ENCODE peak calls at places on chromosomes 1 and 21, in eight cellular contexts. S, D, F, W, U, K, Z and I are unnamed samples. For H3K36me3, the result is how much of the 10 kb centered on the place peaks cover.

GRCh38 chr1:213423041-213423440 is 372.0 kb downstream of the RPS6KC1 start:
- DNase-seq in W (no peak), Z (no peak), U (no peak), K (no peak), F (no peak), D (no peak), S (no peak), I (no peak)

GRCh38 chr21:37231247-37231645 is 35.9 kb downstream of the VPS26C start:
- DNase-seq in W (peak), F (no peak), K (no peak), Z (no peak), D (no peak), S (no peak), U (no peak), I (no peak)

GRCh38 chr1:208120426-208120790 is 123.8 kb downstream of the PLXNA2 start:
- DNase-seq in D (no peak), S (no peak), F (no peak), U (no peak), W (no peak), Z (no peak), K (no peak), I (no peak)

GRCh38 chr1:6423321-6423999 is 1.1 kb upstream of the ESPN start:
- DNase-seq in S (no peak), U (peak), W (peak), D (peak), F (no peak), K (no peak), Z (no peak), I (no peak)

GRCh38 chr1:119966020-119966419 is 69.7 kb upstream of the ADAM30 start:
- DNase-seq in W (no peak), F (no peak), K (no peak), D (no peak), S (no peak), U (no peak), Z (peak), I (no peak)

GRCh38 chr1:226687476-226687875 is 51.6 kb downstream of the ITPKB start:
- DNase-seq in K (no peak), W (no peak), S (no peak), Z (no peak), F (no peak), U (no peak), D (no peak), I (no peak)

GRCh38 chr1:206715552-206716518 is 31.1 kb downstream of the MAPKAPK2 start:
- DNase-seq in U (no peak), K (no peak), W (no peak), S (no peak), D (no peak), F (no peak), Z (no peak), I (no peak)

GRCh38 chr1:200301152-200301551 is 108.7 kb downstream of the ZNF281 start:
- DNase-seq in S (no peak), W (no peak), U (no peak), D (no peak), F (no peak), K (no peak), Z (no peak), I (no peak)

GRCh38 chr21:30240661-30241060 is 24.8 kb upstream of the CLDN8 start:
- DNase-seq in Z (no peak), D (no peak), K (no peak), W (no peak), F (no peak), U (no peak), S (no peak), I (no peak)

GRCh38 chr1:23528245-23528978 is 2.6 kb downstream of the E2F2 start:
- DNase-seq in Z (peak), U (no peak), S (peak), K (peak), W (peak), D (peak), F (no peak), I (no peak)

GRCh38 chr1:216596298-216596947 is 126.8 kb downstream of the ESRRG start:
- DNase-seq in D (no peak), U (peak), Z (no peak), S (no peak), W (no peak), F (no peak), K (no peak), I (no peak)

GRCh38 chr21:22174746-22175145 is 1176.5 kb downstream of the NCAM2 start:
- DNase-seq in Z (no peak), S (no peak), W (no peak), D (no peak), K (no peak), U (no peak), F (no peak), I (no peak)

GRCh38 chr1:11655263-11656079 is 794 bp downstream of the FBXO44 start:
- DNase-seq in W (no peak), K (no peak), S (no peak), U (peak), F (no peak), D (no peak), Z (no peak), I (no peak)

GRCh38 chr1:24289937-24290595 is 29.1 kb upstream of the GRHL3 start:
- DNase-seq in Z (peak), S (peak), F (no peak), W (peak), D (peak), U (no peak), K (peak), I (no peak)

GRCh38 chr1:181310560-181310959 is 172.8 kb upstream of the CACNA1E start:
- DNase-seq in W (no peak), S (no peak), K (no peak), D (no peak), F (no peak), Z (no peak), U (no peak), I (no peak)

GRCh38 chr1:118381197-118381596 is 196.2 kb upstream of the SPAG17 start:
- DNase-seq in W (no peak), U (no peak), Z (no peak), F (no peak), S (no peak), D (no peak), K (no peak), I (no peak)

GRCh38 chr1:201223852-201224670 is 33.4 kb downstream of the IGFN1 start:
- DNase-seq in Z (no peak), U (no peak), S (no peak), D (no peak), F (no peak), W (peak), K (no peak), I (no peak)

GRCh38 chr1:193157360-193157759 is 29.1 kb downstream of the B3GALT2 start:
- DNase-seq in Z (no peak), F (no peak), S (no peak), D (no peak), W (no peak), U (no peak), K (no peak), I (no peak)

GRCh38 chr1:203173156-203173555 is 2.5 kb downstream of the MYBPH start:
- DNase-seq in W (no peak), U (no peak), Z (no peak), D (no peak), F (no peak), S (peak), K (no peak), I (no peak)

GRCh38 chr21:44311108-44311507 is 11.3 kb downstream of the PFKL start:
- DNase-seq in W (no peak), F (no peak), U (no peak), Z (no peak), K (no peak), S (no peak), D (no peak), I (no peak)
- H3K36me3 ChIP-seq in W (under half), F (under half), U (under half), Z (under half), K (under half), S (half or more), D (under half), I (half or more)

DNA sequence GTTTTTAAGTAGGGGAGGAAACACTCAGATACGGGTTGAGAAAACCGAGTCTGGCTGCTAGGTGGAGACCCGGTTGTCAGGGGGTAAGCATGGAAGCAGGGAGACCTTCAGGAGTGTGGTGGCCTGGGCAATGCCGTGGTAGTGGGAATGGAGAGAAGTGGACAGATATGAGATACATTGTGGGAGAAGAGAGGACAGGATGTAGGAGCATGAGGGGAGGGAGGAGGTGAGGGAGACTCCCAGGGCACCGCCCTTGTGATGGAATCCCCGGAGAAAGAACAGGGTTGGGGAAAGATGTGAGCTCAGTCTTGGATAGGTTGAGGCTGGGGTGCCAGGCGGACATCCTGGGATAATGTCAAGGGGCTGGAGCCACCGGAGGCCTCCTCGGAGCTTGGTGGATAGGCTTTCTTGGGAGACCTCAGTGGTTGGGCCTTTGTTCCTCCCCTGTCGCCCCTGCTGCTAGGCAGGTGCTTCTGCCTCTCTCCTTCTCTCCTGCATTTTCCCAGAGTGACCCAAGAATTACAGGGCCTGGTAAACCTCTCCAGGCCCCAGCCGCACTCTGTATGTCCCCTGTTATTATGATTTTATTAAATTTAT is 21.3 kb downstream of the ZNF362 start:
- DNase-seq in F (no peak), Z (no peak), D (no peak), S (peak), U (no peak), W (no peak), K (no peak), I (no peak)
- H3K36me3 ChIP-seq in F (under half), Z (under half), D (under half), S (half or more), U (under half), W (under half), K (under half), I (half or more)

GRCh38 chr1:46690931-46691411 is 19.3 kb downstream of the TEX38 start:
- DNase-seq in F (no peak), W (no peak), U (peak), K (no peak), Z (no peak), D (no peak), S (no peak), I (no peak)
- H3K36me3 ChIP-seq in F (under half), W (half or more), U (under half), K (under half), Z (under half), D (under half), S (half or more), I (half or more)

GRCh38 chr1:36380782-36381181 is 4.9 kb downstream of the STK40 start:
- DNase-seq in D (no peak), F (no peak), U (no peak), K (no peak), S (no peak), W (no peak), Z (no peak), I (no peak)
- H3K36me3 ChIP-seq in D (under half), F (under half), U (under half), K (under half), S (under half), W (under half), Z (under half), I (under half)

DNA sequence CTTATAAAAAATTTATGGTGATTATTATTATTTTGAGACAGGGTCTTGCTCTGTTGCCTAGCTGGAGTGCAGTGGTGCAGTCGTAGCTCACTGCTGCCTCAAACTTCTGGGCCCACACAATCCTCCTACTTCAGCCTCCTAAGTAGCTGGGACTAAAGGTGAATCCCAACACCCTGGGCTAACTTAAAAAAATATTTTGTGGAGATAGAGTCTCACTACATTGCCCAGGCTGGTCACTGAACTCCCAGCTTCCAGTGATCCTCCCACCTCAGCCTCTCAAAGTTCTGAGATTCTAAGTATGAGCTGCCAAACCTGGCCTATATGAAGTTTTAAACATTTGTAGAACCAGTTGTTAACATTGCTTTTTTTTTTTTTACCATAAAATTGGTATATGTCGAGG is 18.2 kb downstream of the NFIA start:
- DNase-seq in D (no peak), Z (no peak), F (no peak), S (no peak), K (no peak), U (no peak), W (no peak), I (no peak)
- H3K36me3 ChIP-seq in D (under half), Z (under half), F (under half), S (under half), K (under half), U (under half), W (under half), I (under half)

DNA sequence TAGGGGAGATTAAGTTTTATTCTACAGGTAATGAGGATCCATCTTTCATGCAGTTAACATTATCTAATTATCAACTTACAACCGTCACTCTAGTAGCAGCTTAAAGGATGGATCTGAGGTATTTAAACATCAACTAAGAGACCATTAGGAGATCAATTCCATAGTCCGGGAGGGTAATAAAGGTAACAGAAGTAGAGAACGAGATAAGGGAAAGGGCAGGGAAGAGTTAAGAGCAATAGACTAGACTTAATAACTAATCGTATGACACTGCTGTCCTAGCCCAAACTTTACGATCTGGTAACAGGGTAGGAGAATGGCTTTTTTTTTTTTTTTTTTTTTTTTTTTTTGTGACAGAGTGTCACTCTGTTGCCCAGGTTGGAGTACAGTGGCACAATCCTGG is 19.5 kb upstream of the CCDC17 start:
- DNase-seq in D (no peak), K (no peak), U (no peak), S (no peak), W (no peak), Z (no peak), F (no peak), I (no peak)
- H3K36me3 ChIP-seq in D (under half), K (under half), U (under half), S (half or more), W (under half), Z (under half), F (under half), I (half or more)

DNA sequence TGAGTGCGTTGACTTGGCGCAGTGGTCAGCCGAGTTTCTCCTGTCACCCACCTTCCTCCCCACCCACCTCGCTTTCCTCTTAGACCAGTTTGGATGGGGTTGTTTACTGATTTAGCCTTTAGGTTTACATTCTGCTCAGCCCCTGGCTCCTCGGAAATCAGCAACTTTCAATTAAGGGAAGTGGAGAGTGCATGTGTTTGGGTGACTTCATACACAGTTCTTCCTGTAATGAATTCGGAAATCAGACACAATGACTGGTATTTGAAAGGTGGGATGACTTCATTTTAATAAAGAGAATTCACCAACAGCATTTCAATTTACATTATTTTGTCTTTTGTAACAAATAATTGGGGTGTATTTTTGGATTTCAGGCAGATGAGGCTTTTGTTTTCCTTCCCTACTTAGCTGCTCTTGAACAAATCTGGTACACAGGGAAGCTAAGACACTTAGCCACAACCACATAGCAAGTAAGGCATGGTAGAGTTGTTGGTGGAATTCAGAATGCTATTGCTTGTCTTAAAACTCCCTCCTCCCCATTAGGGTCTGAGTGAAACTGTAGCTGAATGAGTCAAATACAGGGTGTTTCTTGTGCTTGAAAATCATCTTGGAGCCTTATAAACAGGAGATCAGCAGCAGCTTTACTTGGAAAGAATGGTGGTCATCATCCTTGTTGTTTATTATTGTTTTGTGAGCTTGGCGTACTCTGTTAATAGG is 870 bp downstream of the STX12 start:
- DNase-seq in Z (no peak), K (no peak), W (no peak), S (no peak), D (no peak), U (no peak), F (no peak), I (no peak)
- H3K36me3 ChIP-seq in Z (under half), K (under half), W (under half), S (under half), D (under half), U (under half), F (under half), I (under half)

DNA sequence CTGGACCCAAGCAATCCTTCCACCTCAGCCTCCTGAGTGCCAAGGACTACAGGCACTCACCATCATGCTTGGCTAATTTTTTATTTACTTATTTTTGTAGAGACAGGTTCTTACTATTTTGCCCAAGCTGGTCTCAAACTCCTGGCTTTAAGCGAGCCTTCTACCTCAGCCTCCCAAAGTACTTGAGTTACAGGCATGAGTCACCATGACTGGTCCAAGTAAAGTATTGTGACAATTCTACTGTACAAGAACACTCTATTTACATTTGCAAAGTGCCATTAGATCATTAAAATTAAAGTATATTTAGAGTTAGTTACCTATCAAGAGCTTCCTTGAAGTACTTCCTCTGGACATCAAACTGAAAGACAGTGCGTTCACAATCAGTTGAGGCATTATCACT is 44.8 kb downstream of the NRDC start:
- DNase-seq in S (no peak), F (no peak), U (no peak), K (no peak), W (no peak), D (no peak), Z (no peak), I (no peak)
- H3K36me3 ChIP-seq in S (under half), F (under half), U (under half), K (under half), W (under half), D (under half), Z (under half), I (half or more)